ENCODE peak calls at places on chromosomes 7 and 10, in seven cellular contexts. One of them, this sample, is unnamed. For H3K4me1, the result is how much of the 10 kb centered on the place peaks cover.

GRCh38 chr10:6607187-6607586 is 27.1 kb upstream of the PRKCQ start:
- ATAC-seq in right lobe of liver: no peak
- ATAC-seq in body of pancreas: no peak
- ATAC-seq in HCT116: no peak
- ATAC-seq in HepG2: no peak
- ATAC-seq in GM12878: no peak
- ATAC-seq in A549: no peak
- ATAC-seq in this sample: no peak

GRCh38 chr10:102235598-102235920 is 5.8 kb downstream of the PITX3 start:
- ATAC-seq in right lobe of liver: no peak
- ATAC-seq in HCT116: no peak
- ATAC-seq in A549: peak
- ATAC-seq in body of pancreas: no peak
- ATAC-seq in GM12878: no peak
- ATAC-seq in HepG2: no peak
- ATAC-seq in this sample: no peak

GRCh38 chr10:105973912-105974311 is 1190.6 kb downstream of the SORCS1 start:
- ATAC-seq in body of pancreas: no peak
- ATAC-seq in GM12878: peak
- ATAC-seq in A549: no peak
- ATAC-seq in HCT116: no peak
- ATAC-seq in right lobe of liver: no peak
- ATAC-seq in HepG2: no peak
- ATAC-seq in this sample: no peak

GRCh38 chr10:68628576-68629127 is 68.5 kb downstream of the TET1 start:
- ATAC-seq in GM12878: no peak
- ATAC-seq in body of pancreas: no peak
- ATAC-seq in A549: no peak
- ATAC-seq in right lobe of liver: no peak
- ATAC-seq in HCT116: no peak
- ATAC-seq in HepG2: no peak
- ATAC-seq in this sample: no peak

GRCh38 chr10:95315509-95315908 is 24.7 kb upstream of the PDLIM1 start:
- ATAC-seq in GM12878: no peak
- ATAC-seq in HCT116: no peak
- ATAC-seq in right lobe of liver: no peak
- ATAC-seq in body of pancreas: no peak
- ATAC-seq in A549: no peak
- ATAC-seq in HepG2: no peak
- ATAC-seq in this sample: no peak

GRCh38 chr10:55400075-55400474 is 599.0 kb upstream of the PCDH15 start:
- ATAC-seq in right lobe of liver: no peak
- ATAC-seq in body of pancreas: no peak
- ATAC-seq in GM12878: no peak
- ATAC-seq in A549: no peak
- ATAC-seq in HCT116: no peak
- ATAC-seq in HepG2: no peak
- ATAC-seq in this sample: no peak

GRCh38 chr7:141113131-141113530 is 39.3 kb downstream of the TMEM178B start:
- ATAC-seq in A549: no peak
- ATAC-seq in HepG2: no peak
- ATAC-seq in HCT116: no peak
- ATAC-seq in right lobe of liver: no peak
- ATAC-seq in body of pancreas: no peak
- ATAC-seq in GM12878: no peak
- ATAC-seq in this sample: no peak

GRCh38 chr7:105734233-105734632 is 142.2 kb downstream of the ATXN7L1 start:
- ATAC-seq in A549: no peak
- ATAC-seq in HCT116: no peak
- ATAC-seq in HepG2: no peak
- ATAC-seq in right lobe of liver: no peak
- ATAC-seq in body of pancreas: no peak
- ATAC-seq in GM12878: no peak
- ATAC-seq in this sample: no peak

GRCh38 chr7:571096-572012 is 51.7 kb upstream of the PDGFA start:
- ATAC-seq in HCT116: no peak
- ATAC-seq in GM12878: no peak
- ATAC-seq in right lobe of liver: peak
- ATAC-seq in HepG2: no peak
- ATAC-seq in A549: no peak
- ATAC-seq in body of pancreas: no peak
- ATAC-seq in this sample: no peak

GRCh38 chr7:11281953-11282352 is 308.3 kb downstream of the PHF14 start:
- ATAC-seq in body of pancreas: no peak
- ATAC-seq in HepG2: no peak
- ATAC-seq in A549: no peak
- ATAC-seq in HCT116: no peak
- ATAC-seq in GM12878: no peak
- ATAC-seq in right lobe of liver: no peak
- ATAC-seq in this sample: no peak

GRCh38 chr7:148436571-148436970 is 154.0 kb upstream of the C7orf33 start:
- ATAC-seq in HepG2: peak
- ATAC-seq in HCT116: peak
- ATAC-seq in right lobe of liver: no peak
- ATAC-seq in body of pancreas: no peak
- ATAC-seq in GM12878: no peak
- ATAC-seq in A549: no peak
- ATAC-seq in this sample: no peak

GRCh38 chr7:4815121-4815520 is 39.7 kb downstream of the AP5Z1 start:
- ATAC-seq in HepG2: no peak
- ATAC-seq in HCT116: no peak
- ATAC-seq in GM12878: no peak
- ATAC-seq in body of pancreas: no peak
- ATAC-seq in A549: no peak
- ATAC-seq in right lobe of liver: no peak
- ATAC-seq in this sample: no peak

GRCh38 chr10:63819753-63820347 is 298.6 kb downstream of the REEP3 start:
- ATAC-seq in body of pancreas: peak
- ATAC-seq in A549: peak
- ATAC-seq in HepG2: peak
- ATAC-seq in right lobe of liver: peak
- ATAC-seq in GM12878: peak
- ATAC-seq in HCT116: peak
- ATAC-seq in this sample: no peak

GRCh38 chr10:22816298-22816653 is 101.9 kb upstream of the PIP4K2A start:
- ATAC-seq in body of pancreas: no peak
- ATAC-seq in A549: peak
- ATAC-seq in right lobe of liver: no peak
- ATAC-seq in HepG2: no peak
- ATAC-seq in HCT116: peak
- ATAC-seq in GM12878: peak
- ATAC-seq in this sample: no peak

GRCh38 chr10:16987129-16987670 is 142.4 kb downstream of the CUBN start:
- ATAC-seq in A549: no peak
- ATAC-seq in right lobe of liver: no peak
- ATAC-seq in HepG2: no peak
- ATAC-seq in GM12878: no peak
- ATAC-seq in body of pancreas: no peak
- ATAC-seq in HCT116: no peak
- ATAC-seq in this sample: peak

GRCh38 chr7:36264123-36264916 is 111.3 kb downstream of the EEPD1 start:
- ATAC-seq in GM12878: peak
- ATAC-seq in HCT116: no peak
- ATAC-seq in A549: no peak
- ATAC-seq in HepG2: no peak
- ATAC-seq in body of pancreas: peak
- ATAC-seq in right lobe of liver: peak
- ATAC-seq in this sample: peak

GRCh38 chr7:44565795-44566559 is 7.7 kb downstream of the DDX56 start:
- ATAC-seq in right lobe of liver: peak
- ATAC-seq in A549: peak
- ATAC-seq in GM12878: peak
- ATAC-seq in body of pancreas: peak
- ATAC-seq in HepG2: peak
- ATAC-seq in HCT116: peak
- ATAC-seq in this sample: peak

GRCh38 chr7:132815696-132816334 is 239.5 kb upstream of the PLXNA4 start:
- ATAC-seq in body of pancreas: no peak
- ATAC-seq in HCT116: no peak
- ATAC-seq in A549: no peak
- ATAC-seq in right lobe of liver: no peak
- ATAC-seq in HepG2: no peak
- ATAC-seq in GM12878: no peak
- ATAC-seq in this sample: no peak

GRCh38 chr7:18520450-18521235 is 25.1 kb downstream of the HDAC9 start:
- ATAC-seq in HepG2: no peak
- ATAC-seq in right lobe of liver: no peak
- ATAC-seq in HCT116: no peak
- ATAC-seq in GM12878: peak
- ATAC-seq in body of pancreas: no peak
- ATAC-seq in A549: no peak
- ATAC-seq in this sample: no peak

GRCh38 chr7:137592232-137592896 is 248.8 kb upstream of the PTN start:
- ATAC-seq in A549: peak
- ATAC-seq in HepG2: peak
- ATAC-seq in GM12878: peak
- ATAC-seq in right lobe of liver: peak
- ATAC-seq in HCT116: peak
- ATAC-seq in body of pancreas: no peak
- ATAC-seq in this sample: peak

GRCh38 chr7:112450807-112451661 is 774 bp downstream of the IFRD1 start:
- ATAC-seq in HCT116: peak
- ATAC-seq in HepG2: peak
- ATAC-seq in right lobe of liver: peak
- ATAC-seq in body of pancreas: peak
- ATAC-seq in GM12878: peak
- ATAC-seq in A549: peak
- ATAC-seq in this sample: peak
- TF ChIP-seq POLR2A in HCT116: no peak
- TF ChIP-seq POLR2A in HepG2: no peak
- TF ChIP-seq POLR2A in right lobe of liver: peak
- TF ChIP-seq POLR2A in body of pancreas: no peak
- TF ChIP-seq POLR2A in GM12878: no peak
- TF ChIP-seq POLR2A in A549: no peak
- TF ChIP-seq POLR2A in this sample: peak

DNA sequence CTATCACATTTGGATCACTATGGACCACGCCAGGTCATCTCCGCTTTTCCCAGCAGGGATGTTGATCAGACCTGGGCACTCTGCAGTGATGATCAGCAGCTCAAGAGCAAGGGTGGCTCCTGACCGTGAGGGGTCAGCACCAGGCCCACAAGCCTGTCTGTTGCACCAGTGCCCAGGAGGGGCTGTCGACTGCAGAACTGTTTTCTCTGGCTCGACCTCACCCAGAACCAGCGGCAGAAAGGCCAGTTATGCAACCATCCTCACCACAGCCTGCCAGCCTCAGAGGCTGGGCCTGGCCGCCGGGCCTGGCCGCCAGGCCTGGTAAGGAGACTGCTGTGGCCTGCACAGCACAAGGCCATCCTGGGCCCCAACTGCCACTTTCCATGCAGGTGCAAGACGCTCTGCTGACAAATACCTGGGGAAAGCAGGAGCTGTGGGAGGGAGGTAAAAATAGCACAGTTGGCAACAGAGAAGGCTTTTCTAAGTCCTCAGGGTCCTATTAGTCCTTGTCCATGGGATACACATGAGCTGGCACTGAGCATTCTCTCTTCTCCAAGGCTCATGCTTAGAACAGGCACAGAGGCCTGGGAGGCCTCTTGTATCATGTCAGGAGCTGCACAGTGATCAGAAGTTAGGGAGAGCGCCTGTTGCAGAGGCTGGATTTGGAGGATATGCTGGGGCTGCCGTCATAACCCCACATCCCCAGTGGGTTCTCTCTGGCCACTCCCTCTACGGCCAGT is 17.5 kb downstream of the KCNMA1 start:
- ATAC-seq in right lobe of liver: peak
- ATAC-seq in GM12878: no peak
- ATAC-seq in A549: no peak
- ATAC-seq in HCT116: no peak
- ATAC-seq in HepG2: peak
- ATAC-seq in body of pancreas: no peak
- ATAC-seq in this sample: peak
- H3K4me1 ChIP-seq in right lobe of liver: under half
- H3K4me1 ChIP-seq in GM12878: under half
- H3K4me1 ChIP-seq in A549: under half
- H3K4me1 ChIP-seq in HCT116: under half
- H3K4me1 ChIP-seq in HepG2: under half
- H3K4me1 ChIP-seq in body of pancreas: under half
- H3K4me1 ChIP-seq in this sample: under half

GRCh38 chr7:23419845-23420244 is 50.4 kb downstream of the IGF2BP3 start:
- ATAC-seq in HCT116: no peak
- ATAC-seq in A549: no peak
- ATAC-seq in HepG2: no peak
- ATAC-seq in right lobe of liver: no peak
- ATAC-seq in body of pancreas: no peak
- ATAC-seq in GM12878: peak
- ATAC-seq in this sample: no peak
- H3K4me3 ChIP-seq in HCT116: no peak
- H3K4me3 ChIP-seq in A549: no peak
- H3K4me3 ChIP-seq in HepG2: no peak
- H3K4me3 ChIP-seq in right lobe of liver: no peak
- H3K4me3 ChIP-seq in body of pancreas: no peak
- H3K4me3 ChIP-seq in GM12878: no peak
- H3K4me3 ChIP-seq in this sample: no peak

GRCh38 chr7:66426332-66426731 is 202.3 kb upstream of the KCTD7 start:
- ATAC-seq in right lobe of liver: no peak
- ATAC-seq in body of pancreas: no peak
- ATAC-seq in GM12878: no peak
- ATAC-seq in HepG2: no peak
- ATAC-seq in A549: no peak
- ATAC-seq in HCT116: no peak
- ATAC-seq in this sample: no peak

GRCh38 chr7:66430164-66430545 is 198.5 kb upstream of the KCTD7 start:
- ATAC-seq in body of pancreas: no peak
- ATAC-seq in HepG2: peak
- ATAC-seq in right lobe of liver: peak
- ATAC-seq in A549: no peak
- ATAC-seq in HCT116: no peak
- ATAC-seq in GM12878: no peak
- ATAC-seq in this sample: no peak

GRCh38 chr7:66427956-66428355 is 200.7 kb upstream of the KCTD7 start:
- ATAC-seq in GM12878: no peak
- ATAC-seq in A549: no peak
- ATAC-seq in right lobe of liver: no peak
- ATAC-seq in body of pancreas: no peak
- ATAC-seq in HepG2: no peak
- ATAC-seq in HCT116: no peak
- ATAC-seq in this sample: no peak

GRCh38 chr7:66429498-66430163 is 199.1 kb upstream of the KCTD7 start:
- ATAC-seq in GM12878: no peak
- ATAC-seq in body of pancreas: no peak
- ATAC-seq in HCT116: no peak
- ATAC-seq in HepG2: no peak
- ATAC-seq in A549: no peak
- ATAC-seq in right lobe of liver: no peak
- ATAC-seq in this sample: no peak

DNA sequence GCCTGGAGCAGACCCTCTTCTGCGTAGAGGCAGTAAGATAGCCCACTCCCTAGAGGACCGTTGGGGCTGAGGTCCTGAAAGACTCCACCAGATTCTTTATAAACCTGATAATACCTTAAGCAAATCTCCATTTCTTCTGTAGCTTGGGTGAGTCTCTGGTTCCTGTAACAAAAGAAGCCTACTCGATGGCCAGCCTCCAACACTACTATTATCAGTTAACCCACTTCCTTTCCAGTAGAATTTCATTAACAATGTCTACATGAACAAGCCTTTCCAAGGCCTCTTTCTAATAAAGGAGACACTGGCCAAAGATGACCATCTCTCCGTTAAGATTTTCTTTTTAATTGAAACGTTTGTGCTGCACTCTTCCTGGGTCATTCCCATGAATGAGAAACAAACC is 201.7 kb upstream of the KCTD7 start:
- ATAC-seq in HepG2: no peak
- ATAC-seq in body of pancreas: no peak
- ATAC-seq in right lobe of liver: no peak
- ATAC-seq in A549: no peak
- ATAC-seq in HCT116: no peak
- ATAC-seq in GM12878: no peak
- ATAC-seq in this sample: no peak
- TF ChIP-seq POLR2A in HepG2: no peak
- TF ChIP-seq POLR2A in body of pancreas: no peak
- TF ChIP-seq POLR2A in right lobe of liver: no peak
- TF ChIP-seq POLR2A in A549: no peak
- TF ChIP-seq POLR2A in HCT116: no peak
- TF ChIP-seq POLR2A in GM12878: no peak
- TF ChIP-seq POLR2A in this sample: no peak